ENCODE peak calls at places on chromosomes 4 and X, in four cellular contexts. S, I, O and H are unnamed samples.

GRCh38 chr4:151484396-151485102 is 75.6 kb downstream of the FHIP1A start:
- DNase-seq in S (peak; percentile 84), I (no peak), O (no peak), H (no peak)

GRCh38 chr4:53913098-53913497 is 151.3 kb downstream of the CHIC2 start:
- DNase-seq in S (no peak), I (no peak), O (no peak), H (no peak)

GRCh38 chr4:134422776-134423175 is 221.2 kb upstream of the PABPC4L start:
- DNase-seq in S (no peak), I (no peak), O (no peak), H (no peak)

GRCh38 chr4:74873545-74874295 is 59.2 kb upstream of the PARM1 start:
- DNase-seq in S (no peak), I (no peak), O (no peak), H (no peak)

GRCh38 chr4:105619193-105619931 is 66.9 kb downstream of the ARHGEF38 start:
- DNase-seq in S (no peak), I (peak; percentile 59), O (no peak), H (peak; percentile 69)

GRCh38 chrX:95318882-95319281 is 1365.8 kb upstream of the DIAPH2 start:
- DNase-seq in S (no peak), I (no peak), O (no peak), H (no peak)

GRCh38 chr4:22268350-22269025 is 247.4 kb downstream of the ADGRA3 start:
- DNase-seq in S (no peak), I (no peak), O (no peak), H (no peak)

GRCh38 chrX:115147220-115147619 is 42.0 kb upstream of the RBMXL3 start:
- DNase-seq in S (peak; percentile 4), I (no peak), O (no peak), H (no peak)

GRCh38 chr4:57243071-57243470 is 132.9 kb upstream of the IGFBP7 start:
- DNase-seq in S (no peak), I (no peak), O (no peak), H (no peak)

GRCh38 chr4:123430031-123430430 is 33.4 kb downstream of the SPRY1 start:
- DNase-seq in S (no peak), I (no peak), O (no peak), H (no peak)

GRCh38 chrX:22073928-22074327 is 41.8 kb downstream of the PHEX start:
- DNase-seq in S (no peak), I (no peak), O (no peak), H (no peak)

GRCh38 chr4:4601803-4602369 is 60.0 kb upstream of the STX18 start:
- DNase-seq in S (no peak), I (no peak), O (no peak), H (no peak)

GRCh38 chr4:94877973-94878372 is 120.2 kb downstream of the BMPR1B start:
- DNase-seq in S (peak; percentile 21), I (no peak), O (no peak), H (no peak)

GRCh38 chr4:5955201-5955821 is 62.4 kb upstream of the CRMP1 start:
- DNase-seq in S (no peak), I (no peak), O (no peak), H (no peak)